ENCODE peak calls at places on chromosomes 7 and 10, in ten cellular contexts. One of them, this sample, is unnamed.
A peak's percentile ranks its signal among the peaks of the same experiment; 100 is the strongest.

GRCh38 chr7:103075337-103075918 is 488 bp downstream of the ARMC10 start:
- DNase-seq in naive thymus-derived CD4-positive, alpha-beta T cell: peak; percentile 57
- DNase-seq in glomerular endothelial cell: no peak
- DNase-seq in GM13977: peak; percentile 86
- DNase-seq in NCI-H345: peak; percentile 66
- DNase-seq in stimulated activated CD8-positive, alpha-beta memory T cell treated with anti-CD3 and anti-CD28 coated beads, Interleukin-15, amount 100 ng/mL, for 24 hours: peak; percentile 41
- DNase-seq in EH: peak; percentile 55
- DNase-seq in uterus: peak; percentile 45
- DNase-seq in stomach: peak; percentile 58
- DNase-seq in stromal cell of bone marrow: no peak
- DNase-seq in this sample: no peak

GRCh38 chr7:158531661-158532060 is 56.0 kb downstream of the PTPRN2 start:
- DNase-seq in naive thymus-derived CD4-positive, alpha-beta T cell: no peak
- DNase-seq in glomerular endothelial cell: no peak
- DNase-seq in GM13977: no peak
- DNase-seq in NCI-H345: peak; percentile 60
- DNase-seq in stimulated activated CD8-positive, alpha-beta memory T cell treated with anti-CD3 and anti-CD28 coated beads, Interleukin-15, amount 100 ng/mL, for 24 hours: no peak
- DNase-seq in EH: no peak
- DNase-seq in uterus: no peak
- DNase-seq in stomach: no peak
- DNase-seq in stromal cell of bone marrow: no peak
- DNase-seq in this sample: no peak

GRCh38 chr7:56063882-56064625 is at the start of gene SUMF2:
- DNase-seq in naive thymus-derived CD4-positive, alpha-beta T cell: peak; percentile 89
- DNase-seq in glomerular endothelial cell: no peak
- DNase-seq in GM13977: peak; percentile 96
- DNase-seq in NCI-H345: peak; percentile 88
- DNase-seq in stimulated activated CD8-positive, alpha-beta memory T cell treated with anti-CD3 and anti-CD28 coated beads, Interleukin-15, amount 100 ng/mL, for 24 hours: peak; percentile 86
- DNase-seq in EH: peak; percentile 91
- DNase-seq in uterus: peak; percentile 89
- DNase-seq in stomach: peak; percentile 92
- DNase-seq in stromal cell of bone marrow: peak; percentile 71
- DNase-seq in this sample: peak; percentile 91

GRCh38 chr10:43061764-43062163 is 15.1 kb upstream of the RET start:
- DNase-seq in naive thymus-derived CD4-positive, alpha-beta T cell: no peak
- DNase-seq in glomerular endothelial cell: no peak
- DNase-seq in GM13977: no peak
- DNase-seq in NCI-H345: no peak
- DNase-seq in stimulated activated CD8-positive, alpha-beta memory T cell treated with anti-CD3 and anti-CD28 coated beads, Interleukin-15, amount 100 ng/mL, for 24 hours: no peak
- DNase-seq in EH: peak; percentile 53
- DNase-seq in uterus: no peak
- DNase-seq in stomach: no peak
- DNase-seq in stromal cell of bone marrow: no peak
- DNase-seq in this sample: no peak

GRCh38 chr7:33842141-33842540 is 63.2 kb upstream of the BMPER start:
- DNase-seq in naive thymus-derived CD4-positive, alpha-beta T cell: no peak
- DNase-seq in glomerular endothelial cell: no peak
- DNase-seq in GM13977: no peak
- DNase-seq in NCI-H345: peak; percentile 51
- DNase-seq in stimulated activated CD8-positive, alpha-beta memory T cell treated with anti-CD3 and anti-CD28 coated beads, Interleukin-15, amount 100 ng/mL, for 24 hours: no peak
- DNase-seq in EH: no peak
- DNase-seq in uterus: no peak
- DNase-seq in stomach: no peak
- DNase-seq in stromal cell of bone marrow: no peak
- DNase-seq in this sample: no peak

GRCh38 chr10:62076872-62077271 is 175.4 kb downstream of the ARID5B start:
- DNase-seq in naive thymus-derived CD4-positive, alpha-beta T cell: no peak
- DNase-seq in glomerular endothelial cell: no peak
- DNase-seq in GM13977: no peak
- DNase-seq in NCI-H345: no peak
- DNase-seq in stimulated activated CD8-positive, alpha-beta memory T cell treated with anti-CD3 and anti-CD28 coated beads, Interleukin-15, amount 100 ng/mL, for 24 hours: no peak
- DNase-seq in EH: peak; percentile 88
- DNase-seq in uterus: no peak
- DNase-seq in stomach: no peak
- DNase-seq in stromal cell of bone marrow: no peak
- DNase-seq in this sample: no peak

GRCh38 chr10:71927669-71928592 is 36.3 kb upstream of the CHST3 start:
- DNase-seq in naive thymus-derived CD4-positive, alpha-beta T cell: no peak
- DNase-seq in glomerular endothelial cell: no peak
- DNase-seq in GM13977: no peak
- DNase-seq in NCI-H345: no peak
- DNase-seq in stimulated activated CD8-positive, alpha-beta memory T cell treated with anti-CD3 and anti-CD28 coated beads, Interleukin-15, amount 100 ng/mL, for 24 hours: no peak
- DNase-seq in EH: peak; percentile 77
- DNase-seq in uterus: no peak
- DNase-seq in stomach: no peak
- DNase-seq in stromal cell of bone marrow: no peak
- DNase-seq in this sample: no peak

GRCh38 chr7:116446179-116446855 is 53.2 kb upstream of the CAV2 start:
- DNase-seq in naive thymus-derived CD4-positive, alpha-beta T cell: no peak
- DNase-seq in glomerular endothelial cell: no peak
- DNase-seq in GM13977: no peak
- DNase-seq in NCI-H345: no peak
- DNase-seq in stimulated activated CD8-positive, alpha-beta memory T cell treated with anti-CD3 and anti-CD28 coated beads, Interleukin-15, amount 100 ng/mL, for 24 hours: no peak
- DNase-seq in EH: peak; percentile 31
- DNase-seq in uterus: peak; percentile 36
- DNase-seq in stomach: no peak
- DNase-seq in stromal cell of bone marrow: no peak
- DNase-seq in this sample: no peak

GRCh38 chr10:44024351-44025116 is 360.4 kb downstream of the CXCL12 start:
- DNase-seq in naive thymus-derived CD4-positive, alpha-beta T cell: no peak
- DNase-seq in glomerular endothelial cell: no peak
- DNase-seq in GM13977: no peak
- DNase-seq in NCI-H345: no peak
- DNase-seq in stimulated activated CD8-positive, alpha-beta memory T cell treated with anti-CD3 and anti-CD28 coated beads, Interleukin-15, amount 100 ng/mL, for 24 hours: no peak
- DNase-seq in EH: peak; percentile 18
- DNase-seq in uterus: no peak
- DNase-seq in stomach: no peak
- DNase-seq in stromal cell of bone marrow: no peak
- DNase-seq in this sample: no peak

GRCh38 chr10:60662917-60663614 is 115.2 kb upstream of the CDK1 start:
- DNase-seq in naive thymus-derived CD4-positive, alpha-beta T cell: no peak
- DNase-seq in glomerular endothelial cell: no peak
- DNase-seq in GM13977: no peak
- DNase-seq in NCI-H345: no peak
- DNase-seq in stimulated activated CD8-positive, alpha-beta memory T cell treated with anti-CD3 and anti-CD28 coated beads, Interleukin-15, amount 100 ng/mL, for 24 hours: no peak
- DNase-seq in EH: peak; percentile 44
- DNase-seq in uterus: no peak
- DNase-seq in stomach: no peak
- DNase-seq in stromal cell of bone marrow: no peak
- DNase-seq in this sample: no peak

GRCh38 chr7:108067844-108068243 is 62.3 kb downstream of the LAMB4 start:
- DNase-seq in naive thymus-derived CD4-positive, alpha-beta T cell: no peak
- DNase-seq in glomerular endothelial cell: no peak
- DNase-seq in GM13977: no peak
- DNase-seq in NCI-H345: peak; percentile 78
- DNase-seq in stimulated activated CD8-positive, alpha-beta memory T cell treated with anti-CD3 and anti-CD28 coated beads, Interleukin-15, amount 100 ng/mL, for 24 hours: no peak
- DNase-seq in EH: no peak
- DNase-seq in uterus: no peak
- DNase-seq in stomach: no peak
- DNase-seq in stromal cell of bone marrow: no peak
- DNase-seq in this sample: no peak

GRCh38 chr10:95606922-95607321 is 45.8 kb upstream of the SORBS1 start:
- DNase-seq in naive thymus-derived CD4-positive, alpha-beta T cell: no peak
- DNase-seq in glomerular endothelial cell: no peak
- DNase-seq in GM13977: no peak
- DNase-seq in NCI-H345: no peak
- DNase-seq in stimulated activated CD8-positive, alpha-beta memory T cell treated with anti-CD3 and anti-CD28 coated beads, Interleukin-15, amount 100 ng/mL, for 24 hours: no peak
- DNase-seq in EH: no peak
- DNase-seq in uterus: no peak
- DNase-seq in stomach: no peak
- DNase-seq in stromal cell of bone marrow: no peak
- DNase-seq in this sample: no peak

GRCh38 chr7:121113288-121113687 is 124.8 kb downstream of the CPED1 start:
- DNase-seq in naive thymus-derived CD4-positive, alpha-beta T cell: no peak
- DNase-seq in glomerular endothelial cell: no peak
- DNase-seq in GM13977: no peak
- DNase-seq in NCI-H345: no peak
- DNase-seq in stimulated activated CD8-positive, alpha-beta memory T cell treated with anti-CD3 and anti-CD28 coated beads, Interleukin-15, amount 100 ng/mL, for 24 hours: no peak
- DNase-seq in EH: peak; percentile 66
- DNase-seq in uterus: no peak
- DNase-seq in stomach: no peak
- DNase-seq in stromal cell of bone marrow: no peak
- DNase-seq in this sample: no peak